ENCODE peak calls at places on chromosomes 13 and 19, in four cellular contexts. H, Z, W and U are unnamed samples.
A peak's percentile ranks its signal among the peaks of the same experiment; 100 is the strongest.

GRCh38 chr13:40125336-40125735 is 469.9 kb downstream of the COG6 start:
- DNase-seq in W (no peak), H (no peak), Z (no peak), U (no peak)

GRCh38 chr13:24821207-24821606 is 57.2 kb downstream of the RNF17 start:
- DNase-seq in Z (no peak), H (no peak), W (no peak), U (no peak)

GRCh38 chr13:112059457-112060317 is 7.3 kb upstream of the SOX1 start:
- DNase-seq in H (no peak), W (no peak), Z (no peak), U (no peak)

GRCh38 chr19:33720691-33721682 is 75.7 kb upstream of the KCTD15 start:
- DNase-seq in W (no peak), Z (no peak), H (no peak), U (no peak)

GRCh38 chr19:46574533-46574932 is 26.6 kb upstream of the CALM3 start:
- DNase-seq in Z (no peak), W (no peak), H (no peak), U (no peak)

GRCh38 chr13:59144700-59145099 is 1019.0 kb downstream of the DIAPH3 start:
- DNase-seq in Z (no peak), W (no peak), H (no peak), U (no peak)

GRCh38 chr13:95185851-95186250 is 115.4 kb downstream of the ABCC4 start:
- DNase-seq in H (no peak), Z (no peak), W (peak; percentile 18), U (no peak)

GRCh38 chr13:44364601-44365000 is 9.0 kb upstream of the SERP2 start:
- DNase-seq in H (peak; percentile 57), Z (no peak), W (no peak), U (peak; percentile 48)

GRCh38 chr13:25148005-25148798 is 23.9 kb downstream of the AMER2 start:
- DNase-seq in Z (no peak), H (no peak), W (peak; percentile 70), U (no peak)

GRCh38 chr19:47663911-47664771 is 49.1 kb upstream of the EHD2 start:
- DNase-seq in Z (no peak), W (no peak), H (peak; percentile 99), U (peak; percentile 97)

GRCh38 chr19:55632463-55632834 is 8.1 kb upstream of the ZNF784 start:
- DNase-seq in W (peak; percentile 98), Z (peak; percentile 92), H (peak; percentile 95), U (peak; percentile 88)

GRCh38 chr19:4896372-4896771 is 6.3 kb downstream of the ARRDC5 start:
- DNase-seq in W (no peak), Z (no peak), H (peak; percentile 31), U (no peak)

GRCh38 chr13:30049692-30050091 is 199.3 kb upstream of the UBL3 start:
- DNase-seq in W (no peak), H (no peak), Z (no peak), U (peak; percentile 44)

GRCh38 chr13:79404361-79404760 is 1.7 kb downstream of the RBM26 start:
- DNase-seq in H (no peak), W (peak; percentile 26), Z (no peak), U (no peak)

GRCh38 chr13:32203736-32204135 is 111.4 kb downstream of the ZAR1L start:
- DNase-seq in W (no peak), Z (no peak), H (no peak), U (no peak)

GRCh38 chr13:35703061-35703460 is 226.6 kb upstream of the MAB21L1 start:
- DNase-seq in Z (no peak), W (no peak), H (peak; percentile 44), U (no peak)

GRCh38 chr19:40588110-40588854 is 11.6 kb downstream of the SHKBP1 start:
- DNase-seq in W (no peak), Z (no peak), H (no peak), U (no peak)

GRCh38 chr13:112926003-112926402 is 43.0 kb upstream of the MCF2L start:
- DNase-seq in Z (no peak), H (no peak), W (no peak), U (no peak)

GRCh38 chr13:33489563-33489962 is 204.0 kb upstream of the STARD13 start:
- DNase-seq in W (no peak), H (no peak), Z (no peak), U (no peak)

GRCh38 chr19:2289714-2290435 is 7.9 kb upstream of the PEAK3 start:
- DNase-seq in W (peak; percentile 87), Z (no peak), H (no peak), U (no peak)

GRCh38 chr19:34722353-34722752 is 11.7 kb upstream of the ZNF181 start:
- DNase-seq in H (no peak), W (no peak), Z (no peak), U (no peak)

GRCh38 chr13:112066624-112067004 is 335 bp upstream of the SOX1 start:
- DNase-seq in W (no peak), Z (peak; percentile 83), H (peak; percentile 2), U (no peak)

GRCh38 chr19:17947815-17948473 is 15.1 kb downstream of the CCDC124 start:
- DNase-seq in Z (peak; percentile 97), H (peak; percentile 88), W (peak; percentile 97), U (peak; percentile 83)

GRCh38 chr19:873084-874019 is 13.9 kb downstream of the CFD start:
- DNase-seq in Z (peak; percentile 82), H (peak; percentile 72), W (peak; percentile 94), U (peak; percentile 70)

GRCh38 chr13:113557013-113557412 is 27.5 kb upstream of the TFDP1 start:
- DNase-seq in H (no peak), Z (no peak), W (no peak), U (no peak)

GRCh38 chr13:44312898-44313551 is 60.6 kb upstream of the SERP2 start:
- DNase-seq in Z (no peak), H (peak; percentile 83), W (no peak), U (peak; percentile 94)

GRCh38 chr13:78999494-78999893 is 340.5 kb upstream of the OBI1 start:
- DNase-seq in Z (no peak), H (no peak), W (no peak), U (no peak)

GRCh38 chr13:101917833-101918755 is 465.6 kb downstream of the ITGBL1 start:
- DNase-seq in Z (peak; percentile 29), H (no peak), W (no peak), U (no peak)
- TF ChIP-seq CTCF in Z (no peak), H (no peak), W (no peak), U (no peak)

GRCh38 chr13:50081899-50082425 is 66.7 kb downstream of the KCNRG start:
- DNase-seq in W (peak; percentile 99), Z (peak; percentile 99), H (peak; percentile 98), U (peak; percentile 99)
- TF ChIP-seq CTCF in W (no peak), Z (no peak), H (no peak), U (peak; percentile 6)

DNA sequence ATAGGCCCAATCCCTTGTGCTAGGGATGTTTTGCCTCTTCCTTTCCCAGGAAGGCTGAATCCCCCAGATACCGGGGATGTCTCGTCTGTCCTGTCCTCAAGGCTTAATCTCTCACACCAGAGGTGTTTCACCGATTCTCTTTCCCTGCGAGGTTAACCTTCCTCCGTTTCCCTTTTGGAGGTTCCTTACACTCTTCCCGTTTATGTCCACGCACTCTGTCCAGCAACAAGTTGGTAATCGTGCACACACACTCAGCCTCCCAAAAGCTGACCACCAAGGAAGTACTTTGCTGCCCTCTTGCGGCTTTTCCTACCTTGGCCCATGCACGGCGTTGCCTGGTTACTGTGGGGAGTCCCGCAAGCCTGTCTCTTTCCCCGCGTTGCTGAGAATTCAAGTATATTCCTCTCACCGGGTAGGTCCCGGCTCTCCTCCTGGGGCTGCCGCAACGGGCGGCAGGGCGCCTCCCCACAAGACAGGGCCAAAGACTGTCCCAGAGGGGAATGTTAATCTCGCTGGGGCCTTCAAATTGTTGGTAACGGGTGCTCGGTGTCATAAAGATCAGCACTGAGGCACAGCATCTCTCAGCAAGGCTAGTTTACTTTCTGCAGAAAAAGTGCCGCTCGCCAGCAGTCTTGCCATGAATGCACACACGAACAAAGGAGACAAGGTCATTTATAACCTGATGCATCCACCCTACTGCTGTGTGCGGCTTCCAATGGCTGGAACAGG is 36.7 kb upstream of the CD177 start:
- DNase-seq in W (peak; percentile 23), H (peak; percentile 40), Z (peak; percentile 81), U (no peak)
- TF ChIP-seq CTCF in W (peak; percentile 20), H (peak; percentile 51), Z (peak; percentile 32), U (peak; percentile 58)

GRCh38 chr19:19111967-19112580 is 26.2 kb downstream of the TMEM161A start:
- DNase-seq in H (no peak), Z (no peak), W (no peak), U (no peak)

GRCh38 chr19:19113040-19113541 is 25.2 kb downstream of the TMEM161A start:
- DNase-seq in H (no peak), Z (peak; percentile 62), W (peak; percentile 34), U (peak; percentile 28)

GRCh38 chr19:19120308-19121156 is 17.7 kb downstream of the TMEM161A start:
- DNase-seq in W (peak; percentile 43), H (peak; percentile 49), Z (peak; percentile 100), U (no peak)

GRCh38 chr19:19119325-19120237 is 18.7 kb downstream of the TMEM161A start:
- DNase-seq in Z (no peak), H (no peak), W (no peak), U (no peak)

GRCh38 chr19:19115954-19116353 is 22.3 kb downstream of the TMEM161A start:
- DNase-seq in H (no peak), W (peak; percentile 60), Z (peak; percentile 88), U (no peak)
- TF ChIP-seq CTCF in H (peak; percentile 53), W (peak; percentile 69), Z (peak; percentile 57), U (peak; percentile 74)

DNA sequence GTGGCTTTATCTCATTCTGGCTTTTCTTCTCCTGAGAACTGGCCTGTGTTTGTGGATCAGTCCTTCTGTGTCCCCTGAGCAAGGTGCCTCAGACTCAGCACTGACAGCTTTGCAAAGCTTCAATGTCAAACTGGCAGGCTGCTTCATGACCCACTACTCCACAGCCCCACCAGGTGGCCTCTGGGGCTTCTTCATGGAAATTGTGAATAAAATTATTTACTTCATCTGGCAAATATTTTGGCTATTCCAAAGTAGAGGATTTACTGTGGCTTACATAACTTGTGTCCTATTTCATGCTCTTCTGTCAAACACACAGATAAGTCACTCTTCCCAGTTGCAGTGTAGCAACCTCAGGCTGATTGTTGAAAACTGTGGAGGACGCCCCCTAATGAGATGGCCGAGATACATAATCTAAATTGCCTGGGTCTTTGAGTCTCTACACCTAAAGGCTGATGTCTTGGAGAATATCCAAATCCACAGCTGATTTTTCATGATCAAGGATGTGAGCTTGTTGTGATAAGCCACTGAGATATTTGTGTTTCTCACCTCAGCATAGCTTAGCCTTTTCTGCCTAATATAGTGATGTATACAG is 721.9 kb upstream of the SLC10A2 start:
- DNase-seq in H (no peak), Z (peak; percentile 16), W (no peak), U (no peak)
- TF ChIP-seq CTCF in H (no peak), Z (no peak), W (no peak), U (no peak)

GRCh38 chr13:76116931-76117330 is 480.8 kb downstream of the LMO7 start:
- DNase-seq in H (no peak), Z (no peak), W (no peak), U (no peak)
- TF ChIP-seq CTCF in H (no peak), Z (no peak), W (no peak), U (no peak)

DNA sequence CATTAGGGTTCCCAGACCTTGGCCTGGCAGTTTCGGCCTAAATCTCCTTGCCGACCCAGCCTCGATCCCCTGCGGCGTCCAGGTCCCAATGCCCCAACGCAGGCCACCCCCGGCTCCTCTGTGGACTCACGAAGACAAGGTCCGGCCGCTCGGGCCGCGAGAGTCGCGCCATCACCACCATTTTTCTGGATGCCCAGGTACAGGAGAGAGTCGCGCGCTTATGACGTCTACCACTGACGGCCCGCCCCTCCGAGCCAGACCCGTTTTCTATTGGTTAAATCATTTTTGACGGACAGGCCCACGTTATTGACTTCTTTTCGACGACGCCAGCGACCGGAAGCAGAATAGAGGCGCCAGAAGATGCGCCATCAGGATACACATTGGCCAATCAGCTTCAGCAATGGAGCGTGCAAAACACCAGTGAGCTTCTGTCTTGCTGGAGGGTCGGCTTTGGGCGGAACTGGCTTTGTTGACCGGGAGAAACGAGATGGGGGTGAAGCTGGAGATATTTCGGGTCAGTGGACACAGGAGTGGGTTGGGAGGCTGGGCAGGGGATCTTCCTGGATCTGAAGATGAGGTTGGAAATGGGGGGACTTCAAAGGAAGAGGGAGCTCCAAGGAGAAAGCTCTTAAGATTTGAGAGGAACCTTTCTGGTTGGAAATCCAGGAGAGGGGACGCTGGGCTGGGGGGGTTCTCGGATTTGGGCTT is at the start of the genes PET100 and XAB2:
- DNase-seq in Z (peak; percentile 92), H (peak; percentile 99), W (peak; percentile 99), U (peak; percentile 99)
- TF ChIP-seq CTCF in Z (no peak), H (no peak), W (no peak), U (no peak)